ENCODE peak calls at places on chromosomes 3 and 15, in ten cellular contexts. W is Peyer's patch; J is CD8-positive, alpha-beta T cell; L is astrocyte; I is right cardiac atrium; Q is fibroblast of lung; Y is upper lobe of left lung; N is suprapubic skin; D is IMR-90; T is cardiac muscle cell. U is an unnamed sample. For H3K4me1 and H3K27me3, the result is how much of the 10 kb centered on the place peaks cover.

GRCh38 chr3:196990654-196991053 is 22.0 kb upstream of the PIGZ start:
- DNase-seq in W (no peak), J (no peak), L (no peak), I (no peak), Q (no peak), Y (no peak), N (peak), D (no peak), T (no peak), U (no peak)

GRCh38 chr15:27358751-27359434 is 387.9 kb downstream of the GABRG3 start:
- DNase-seq in W (no peak), J (no peak), L (peak), I (peak), Q (peak), Y (no peak), N (no peak), D (no peak), T (peak), U (no peak)

GRCh38 chr3:194270627-194271458 is 80.3 kb downstream of the CPN2 start:
- DNase-seq in W (peak), J (no peak), L (peak), I (peak), Q (peak), Y (peak), N (peak), D (no peak), T (peak), U (peak)

GRCh38 chr3:63344676-63345075 is 66.6 kb downstream of the SYNPR start:
- DNase-seq in W (no peak), J (no peak), L (no peak), I (no peak), Q (no peak), Y (no peak), N (no peak), D (no peak), T (no peak), U (no peak)

GRCh38 chr3:11553436-11554235 is 90.1 kb downstream of the VGLL4 start:
- DNase-seq in W (peak), J (no peak), L (no peak), I (peak), Q (peak), Y (no peak), N (no peak), D (peak), T (peak), U (no peak)

GRCh38 chr15:95996494-95996893 is 334.0 kb upstream of the NR2F2 start:
- DNase-seq in W (no peak), J (no peak), L (peak), I (no peak), Q (peak), Y (no peak), N (no peak), D (no peak), T (no peak), U (peak)

GRCh38 chr15:84929795-84930371 is 45.4 kb downstream of the SLC28A1 start:
- DNase-seq in W (peak), J (no peak), L (peak), I (no peak), Q (peak), Y (no peak), N (no peak), D (peak), T (peak), U (no peak)

GRCh38 chr15:36332301-36332700 is 247.1 kb upstream of the CDIN1 start:
- DNase-seq in W (no peak), J (no peak), L (peak), I (no peak), Q (peak), Y (no peak), N (no peak), D (peak), T (peak), U (no peak)

GRCh38 chr3:31227152-31227581 is 305.6 kb upstream of the STT3B start:
- DNase-seq in W (no peak), J (no peak), L (no peak), I (no peak), Q (no peak), Y (no peak), N (no peak), D (no peak), T (no peak), U (no peak)

GRCh38 chr15:57406040-57406772 is 29.9 kb downstream of the CGNL1 start:
- DNase-seq in W (no peak), J (no peak), L (no peak), I (no peak), Q (peak), Y (peak), N (no peak), D (peak), T (no peak), U (no peak)

GRCh38 chr15:38563723-38564519 is 693 bp downstream of the RASGRP1 start:
- DNase-seq in W (peak), J (peak), L (no peak), I (peak), Q (peak), Y (peak), N (no peak), D (peak), T (peak), U (peak)

GRCh38 chr3:50412355-50412754 is 53.0 kb upstream of the TMEM115 start:
- DNase-seq in W (no peak), J (no peak), L (no peak), I (no peak), Q (no peak), Y (no peak), N (no peak), D (no peak), T (no peak), U (no peak)

GRCh38 chr3:105866656-105867653 is 1.9 kb downstream of the CBLB start:
- DNase-seq in W (no peak), J (no peak), L (peak), I (peak), Q (peak), Y (no peak), N (no peak), D (peak), T (peak), U (peak)

GRCh38 chr3:128285925-128286275 is 132.6 kb downstream of the EEFSEC start:
- DNase-seq in W (no peak), J (no peak), L (no peak), I (no peak), Q (no peak), Y (no peak), N (no peak), D (no peak), T (no peak), U (no peak)

GRCh38 chr3:152828075-152828840 is 6.7 kb upstream of the P2RY1 start:
- DNase-seq in W (no peak), J (no peak), L (no peak), I (no peak), Q (no peak), Y (no peak), N (no peak), D (no peak), T (no peak), U (no peak)

GRCh38 chr3:22147161-22147560 is 396.2 kb upstream of the ZNF385D start:
- DNase-seq in W (no peak), J (no peak), L (no peak), I (no peak), Q (no peak), Y (no peak), N (no peak), D (no peak), T (no peak), U (no peak)

GRCh38 chr3:134074001-134074789 is 44.5 kb upstream of the SLCO2A1 start:
- DNase-seq in W (no peak), J (no peak), L (no peak), I (peak), Q (no peak), Y (no peak), N (peak), D (no peak), T (no peak), U (no peak)

GRCh38 chr3:185930393-185931107 is 7.3 kb downstream of the TRA2B start:
- DNase-seq in W (no peak), J (no peak), L (peak), I (no peak), Q (peak), Y (no peak), N (no peak), D (peak), T (no peak), U (no peak)

GRCh38 chr3:185926445-185926844 is 11.4 kb downstream of the TRA2B start:
- DNase-seq in W (no peak), J (no peak), L (no peak), I (no peak), Q (no peak), Y (no peak), N (no peak), D (no peak), T (no peak), U (no peak)

GRCh38 chr3:185929192-185930151 is 8.3 kb downstream of the TRA2B start:
- DNase-seq in W (no peak), J (no peak), L (peak), I (no peak), Q (no peak), Y (no peak), N (no peak), D (peak), T (no peak), U (no peak)

GRCh38 chr3:185927501-185928200 is 10.2 kb downstream of the TRA2B start:
- DNase-seq in W (no peak), J (no peak), L (no peak), I (no peak), Q (no peak), Y (no peak), N (no peak), D (no peak), T (no peak), U (no peak)

GRCh38 chr3:185928532-185928931 is 9.3 kb downstream of the TRA2B start:
- DNase-seq in W (no peak), J (no peak), L (no peak), I (no peak), Q (no peak), Y (no peak), N (no peak), D (no peak), T (no peak), U (no peak)
- H3K4me1 ChIP-seq in W (under half), J (half or more), L (half or more), I (under half), Q (under half), Y (half or more), N (half or more), D (under half), T (half or more), U (half or more)

GRCh38 chr3:184234671-184235380 is 5.4 kb downstream of the VWA5B2 start:
- DNase-seq in W (no peak), J (no peak), L (no peak), I (no peak), Q (no peak), Y (no peak), N (no peak), D (no peak), T (no peak), U (no peak)
- H3K27ac ChIP-seq in W (no peak), J (no peak), L (no peak), I (no peak), Q (no peak), Y (no peak), N (no peak), D (no peak), T (no peak), U (no peak)

GRCh38 chr15:91528811-91529210 is 324.7 kb upstream of the SLCO3A1 start:
- DNase-seq in W (no peak), J (no peak), L (peak), I (no peak), Q (no peak), Y (no peak), N (no peak), D (no peak), T (no peak), U (no peak)
- H3K27me3 ChIP-seq in W (under half), J (under half), L (under half), I (under half), Q (under half), Y (under half), N (under half), D (under half), T (under half), U (under half)

GRCh38 chr15:73926191-73927002 is at the start of gene LOXL1:
- DNase-seq in W (peak), J (no peak), L (peak), I (peak), Q (peak), Y (peak), N (no peak), D (peak), T (peak), U (no peak)

GRCh38 chr15:73927003-73927475 is 777 bp downstream of the LOXL1 start:
- DNase-seq in W (peak), J (no peak), L (no peak), I (peak), Q (no peak), Y (peak), N (no peak), D (no peak), T (peak), U (peak)

GRCh38 chr15:73928971-73929627 is 2.8 kb downstream of the LOXL1 start:
- DNase-seq in W (peak), J (no peak), L (no peak), I (peak), Q (no peak), Y (no peak), N (no peak), D (no peak), T (no peak), U (no peak)

GRCh38 chr15:73927476-73928240 is 1.4 kb downstream of the LOXL1 start:
- DNase-seq in W (peak), J (peak), L (no peak), I (peak), Q (peak), Y (peak), N (no peak), D (peak), T (peak), U (peak)

DNA sequence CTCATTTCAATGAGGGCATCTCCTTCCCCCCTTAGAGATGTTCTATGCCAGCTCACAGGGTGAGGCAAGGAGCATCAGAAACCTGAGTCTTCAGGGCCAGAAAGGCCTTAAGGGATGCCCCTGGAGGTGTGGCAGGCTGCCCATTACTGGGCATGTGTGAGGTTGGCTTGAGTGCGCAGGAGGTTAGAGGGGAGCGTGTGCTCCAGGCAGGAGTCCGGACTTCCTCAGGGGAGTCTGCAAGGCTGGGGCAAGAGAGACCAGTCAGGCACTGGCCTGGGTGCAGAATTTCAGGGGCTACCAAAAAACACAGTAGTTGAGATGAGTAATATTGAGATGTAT is 1.9 kb downstream of the LOXL1 start:
- DNase-seq in W (no peak), J (no peak), L (no peak), I (peak), Q (no peak), Y (no peak), N (no peak), D (no peak), T (no peak), U (no peak)
- H3K4me1 ChIP-seq in W (under half), J (under half), L (half or more), I (under half), Q (half or more), Y (under half), N (half or more), D (half or more), T (under half), U (under half)

GRCh38 chr3:51946796-51947195 is 4.6 kb downstream of the PARP3 start:
- DNase-seq in W (no peak), J (no peak), L (no peak), I (no peak), Q (no peak), Y (no peak), N (no peak), D (no peak), T (no peak), U (no peak)

GRCh38 chr3:51950899-51951298 is 4.3 kb upstream of the GPR62 start:
- DNase-seq in W (no peak), J (no peak), L (no peak), I (no peak), Q (no peak), Y (no peak), N (no peak), D (no peak), T (no peak), U (no peak)

GRCh38 chr3:51948016-51948580 is 5.9 kb downstream of the PARP3 start:
- DNase-seq in W (peak), J (no peak), L (no peak), I (no peak), Q (no peak), Y (no peak), N (no peak), D (no peak), T (no peak), U (no peak)

GRCh38 chr3:51947215-51947900 is 5.2 kb downstream of the PARP3 start:
- DNase-seq in W (no peak), J (no peak), L (no peak), I (no peak), Q (no peak), Y (no peak), N (no peak), D (no peak), T (no peak), U (no peak)

GRCh38 chr3:51949121-51949520 is 6.1 kb upstream of the GPR62 start:
- DNase-seq in W (peak), J (no peak), L (no peak), I (no peak), Q (no peak), Y (no peak), N (no peak), D (no peak), T (no peak), U (no peak)
- H3K27ac ChIP-seq in W (no peak), J (no peak), L (no peak), I (no peak), Q (no peak), Y (no peak), N (no peak), D (no peak), T (no peak), U (no peak)

GRCh38 chr15:68277605-68278344 is at the start of gene FEM1B:
- DNase-seq in W (peak), J (peak), L (peak), I (peak), Q (peak), Y (peak), N (peak), D (peak), T (peak), U (peak)

GRCh38 chr15:68277131-68277604 is 377 bp upstream of the FEM1B start:
- DNase-seq in W (no peak), J (no peak), L (peak), I (peak), Q (peak), Y (peak), N (no peak), D (peak), T (peak), U (no peak)

GRCh38 chr15:68275165-68275746 is 2.3 kb upstream of the FEM1B start:
- DNase-seq in W (no peak), J (no peak), L (no peak), I (no peak), Q (peak), Y (peak), N (no peak), D (peak), T (no peak), U (no peak)

GRCh38 chr15:68278345-68279217 is 1.0 kb downstream of the FEM1B start:
- DNase-seq in W (no peak), J (no peak), L (peak), I (no peak), Q (peak), Y (peak), N (no peak), D (peak), T (peak), U (no peak)

GRCh38 chr15:68276668-68277067 is 877 bp upstream of the FEM1B start:
- DNase-seq in W (no peak), J (no peak), L (no peak), I (no peak), Q (no peak), Y (no peak), N (no peak), D (no peak), T (no peak), U (no peak)
- H3K27me3 ChIP-seq in W (under half), J (under half), L (under half), I (under half), Q (under half), Y (under half), N (under half), D (under half), T (under half), U (under half)

DNA sequence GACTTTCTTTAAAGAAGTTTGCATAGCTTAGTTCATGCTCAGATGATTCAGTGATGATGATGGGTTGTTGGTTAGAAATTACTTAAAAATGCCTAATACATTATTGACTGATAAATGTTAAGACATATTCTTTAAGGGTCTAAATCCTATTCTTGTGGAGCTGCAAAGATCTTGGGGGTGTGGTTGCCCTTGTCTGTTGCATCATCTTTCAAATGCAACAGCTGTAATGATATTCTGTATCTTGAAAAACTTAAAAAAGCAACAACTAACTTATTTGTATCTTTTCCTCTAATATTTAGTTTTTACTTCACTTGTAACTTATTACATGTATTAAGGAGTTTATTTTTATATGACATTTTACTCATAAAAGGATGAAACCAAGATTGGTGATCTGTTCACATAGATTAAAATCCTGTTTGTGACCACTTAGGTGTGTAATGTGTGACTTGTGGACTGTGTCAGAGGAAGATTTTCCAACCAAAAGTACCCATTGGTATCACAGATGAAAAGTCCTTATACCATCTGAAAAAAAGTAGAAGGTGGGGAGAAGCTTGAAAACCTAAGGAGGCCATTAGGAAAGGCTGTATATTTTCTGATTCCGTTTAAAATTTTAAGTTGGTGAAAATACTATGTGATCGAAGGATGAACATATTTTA is 142.8 kb downstream of the IGF1R start:
- DNase-seq in W (no peak), J (no peak), L (no peak), I (no peak), Q (peak), Y (no peak), N (no peak), D (no peak), T (no peak), U (no peak)
- H3K4me1 ChIP-seq in W (under half), J (under half), L (under half), I (under half), Q (under half), Y (under half), N (under half), D (under half), T (under half), U (under half)

GRCh38 chr3:53799338-53799865 is 46.8 kb downstream of the CHDH start:
- DNase-seq in W (peak), J (no peak), L (no peak), I (no peak), Q (no peak), Y (no peak), N (no peak), D (peak), T (no peak), U (no peak)
- H3K27ac ChIP-seq in W (no peak), J (no peak), L (no peak), I (no peak), Q (no peak), Y (no peak), N (no peak), D (no peak), T (no peak), U (no peak)

GRCh38 chr15:88258021-88258641 is 1.6 kb upstream of the NTRK3 start:
- DNase-seq in W (no peak), J (no peak), L (no peak), I (peak), Q (no peak), Y (peak), N (no peak), D (no peak), T (peak), U (no peak)
- H3K27me3 ChIP-seq in W (under half), J (under half), L (under half), I (under half), Q (under half), Y (under half), N (half or more), D (under half), T (half or more), U (under half)

GRCh38 chr3:76997733-76998132 is 42.2 kb upstream of the ROBO2 start:
- DNase-seq in W (no peak), J (no peak), L (peak), I (no peak), Q (peak), Y (no peak), N (no peak), D (peak), T (no peak), U (no peak)
- H3K4me1 ChIP-seq in W (under half), J (under half), L (under half), I (under half), Q (under half), Y (under half), N (under half), D (under half), T (under half), U (under half)

U was measured in CD8-positive, alpha-beta memory T cell.